ENCODE peak calls at places on chromosomes 1 and 21, in seven cellular contexts. T is astrocyte of the spinal cord, D is NCI-H1105 treated with DMSO at 0.1 percent for 48 hours, I is AG04450, L is iPS-NIHi11, Q is AG04449, H is AG09309. B is an unnamed sample.

GRCh38 chr1:61223140-61223539 is 140.8 kb downstream of the NFIA start:
- DNase-seq in T (no peak), D (no peak), I (no peak), L (no peak), Q (no peak), H (no peak), B (no peak)

GRCh38 chr1:78411707-78412106 is 79.1 kb upstream of the PTGFR start:
- DNase-seq in T (no peak), D (no peak), I (no peak), L (no peak), Q (no peak), H (no peak), B (no peak)

GRCh38 chr1:237098517-237098916 is 56.5 kb downstream of the RYR2 start:
- DNase-seq in T (no peak), D (no peak), I (no peak), L (no peak), Q (no peak), H (no peak), B (no peak)

GRCh38 chr1:218938259-218938658 is 235.4 kb upstream of the LYPLAL1 start:
- DNase-seq in T (no peak), D (no peak), I (no peak), L (no peak), Q (no peak), H (no peak), B (no peak)

GRCh38 chr1:97204468-97204867 is 482.9 kb downstream of the PTBP2 start:
- DNase-seq in T (peak), D (no peak), I (no peak), L (no peak), Q (peak), H (peak), B (no peak)

GRCh38 chr1:43994794-43995790 is 3.7 kb downstream of the CCDC24 start:
- DNase-seq in T (no peak), D (no peak), I (no peak), L (peak), Q (no peak), H (no peak), B (no peak)

GRCh38 chr1:22971161-22972062 is 1.3 kb downstream of the LACTBL1 start:
- DNase-seq in T (no peak), D (no peak), I (no peak), L (peak), Q (no peak), H (no peak), B (no peak)

GRCh38 chr1:115337276-115337632 is 795 bp downstream of the NGF start:
- DNase-seq in T (no peak), D (peak), I (no peak), L (no peak), Q (no peak), H (no peak), B (no peak)

GRCh38 chr1:111221633-111222286 is 5.8 kb upstream of the CHI3L2 start:
- DNase-seq in T (no peak), D (no peak), I (no peak), L (no peak), Q (no peak), H (no peak), B (no peak)

GRCh38 chr1:176801553-176802020 is 338.6 kb downstream of the PAPPA2 start:
- DNase-seq in T (no peak), D (no peak), I (no peak), L (no peak), Q (no peak), H (no peak), B (no peak)

GRCh38 chr1:116075577-116075976 is 35.6 kb upstream of the MAB21L3 start:
- DNase-seq in T (no peak), D (no peak), I (no peak), L (no peak), Q (no peak), H (no peak), B (no peak)

GRCh38 chr1:221563476-221563921 is 178.4 kb downstream of the DUSP10 start:
- DNase-seq in T (no peak), D (no peak), I (no peak), L (no peak), Q (no peak), H (no peak), B (no peak)

GRCh38 chr1:8816306-8816705 is 1.1 kb downstream of the RERE start:
- DNase-seq in T (peak), D (no peak), I (no peak), L (no peak), Q (no peak), H (no peak), B (no peak)

GRCh38 chr1:8370928-8371327 is 53.0 kb downstream of the SLC45A1 start:
- DNase-seq in T (no peak), D (no peak), I (no peak), L (no peak), Q (no peak), H (no peak), B (no peak)

GRCh38 chr1:53293123-53293522 is 34.7 kb downstream of the LRP8 start:
- DNase-seq in T (no peak), D (no peak), I (no peak), L (no peak), Q (no peak), H (no peak), B (no peak)

GRCh38 chr21:37987668-37988067 is 71.4 kb upstream of the KCNJ6 start:
- DNase-seq in T (no peak), D (no peak), I (no peak), L (no peak), Q (no peak), H (no peak), B (no peak)

GRCh38 chr1:2103266-2103900 is 53.2 kb downstream of the PRKCZ start:
- DNase-seq in T (no peak), D (no peak), I (no peak), L (no peak), Q (no peak), H (no peak), B (no peak)

GRCh38 chr1:109959974-109960744 is 24.4 kb upstream of the AHCYL1 start:
- DNase-seq in T (peak), D (peak), I (peak), L (peak), Q (peak), H (peak), B (peak)

GRCh38 chr21:33433425-33434114 is 30.4 kb downstream of the IFNGR2 start:
- DNase-seq in T (no peak), D (no peak), I (no peak), L (no peak), Q (no peak), H (no peak), B (no peak)

GRCh38 chr21:38486221-38486620 is 12.1 kb downstream of the ERG start:
- DNase-seq in T (peak), D (no peak), I (peak), L (no peak), Q (peak), H (peak), B (peak)

GRCh38 chr1:112172294-112172882 is 182.9 kb upstream of the KCND3 start:
- DNase-seq in T (peak), D (no peak), I (peak), L (peak), Q (no peak), H (peak), B (peak)

GRCh38 chr1:113742515-113742914 is 16.8 kb downstream of the PHTF1 start:
- DNase-seq in T (no peak), D (no peak), I (no peak), L (no peak), Q (no peak), H (no peak), B (no peak)

GRCh38 chr1:17774452-17774851 is 19.3 kb downstream of the ACTL8 start:
- DNase-seq in T (no peak), D (no peak), I (no peak), L (no peak), Q (no peak), H (no peak), B (no peak)

GRCh38 chr1:2555634-2556276 is 416 bp upstream of the TNFRSF14 start:
- DNase-seq in T (no peak), D (no peak), I (no peak), L (no peak), Q (no peak), H (no peak), B (no peak)

GRCh38 chr1:218374972-218375371 is 29.8 kb downstream of the TGFB2 start:
- DNase-seq in T (peak), D (no peak), I (no peak), L (no peak), Q (no peak), H (no peak), B (no peak)

GRCh38 chr1:47677241-47677940 is 239.5 kb downstream of the FOXD2 start:
- DNase-seq in T (no peak), D (no peak), I (no peak), L (no peak), Q (no peak), H (no peak), B (no peak)